ENCODE peak calls at places on chromosomes 3 and 15, in four cellular contexts. B is activated T-helper 1 cell treated with Interleukin-2 at 50 U/mL for 16 hours; E is neuronal stem cell; L is activated CD8-positive, alpha-beta T cell treated with anti-CD3 and anti-CD28 coated beads, Interleukin-2, amount 10 ng/mL, durations not matched to agents 7 days and 5 days. O is an unnamed sample.

GRCh38 chr3:130345487-130346079 is at the start of gene COL6A5:
- DNase-seq in B (no peak), E (peak), L (no peak), O (no peak)

GRCh38 chr15:52021128-52021671 is 2.2 kb downstream of the MAPK6 start:
- DNase-seq in B (peak), E (no peak), L (peak), O (peak)

GRCh38 chr15:60395276-60396011 is 2.3 kb downstream of the ANXA2 start:
- DNase-seq in B (no peak), E (no peak), L (no peak), O (no peak)

GRCh38 chr3:197421021-197421420 is 122.6 kb upstream of the DLG1 start:
- DNase-seq in B (no peak), E (no peak), L (no peak), O (no peak)

GRCh38 chr3:77906102-77906709 is 866.3 kb downstream of the ROBO2 start:
- DNase-seq in B (no peak), E (no peak), L (no peak), O (no peak)

GRCh38 chr15:86830304-86830703 is 750.6 kb downstream of the AGBL1 start:
- DNase-seq in B (no peak), E (no peak), L (no peak), O (no peak)

GRCh38 chr15:41566121-41566885 is 7.3 kb downstream of the TYRO3 start:
- DNase-seq in B (no peak), E (no peak), L (no peak), O (no peak)

GRCh38 chr15:75321711-75322110 is 14.2 kb upstream of the COMMD4 start:
- DNase-seq in B (no peak), E (no peak), L (no peak), O (no peak)

GRCh38 chr15:64865998-64866520 is 24.3 kb downstream of the PLEKHO2 start:
- DNase-seq in B (no peak), E (no peak), L (no peak), O (no peak)

GRCh38 chr3:71055602-71056001 is 527.9 kb downstream of the FOXP1 start:
- DNase-seq in B (no peak), E (no peak), L (no peak), O (no peak)

GRCh38 chr3:13142552-13143380 is 69.5 kb upstream of the IQSEC1 start:
- DNase-seq in B (no peak), E (no peak), L (no peak), O (no peak)

GRCh38 chr3:190183121-190183520 is 62.4 kb upstream of the P3H2 start:
- DNase-seq in B (no peak), E (peak), L (no peak), O (no peak)

GRCh38 chr3:142211034-142211433 is 14.4 kb downstream of the GK5 start:
- DNase-seq in B (no peak), E (no peak), L (no peak), O (peak)

GRCh38 chr15:77798151-77798550 is 165.4 kb upstream of the LINGO1 start:
- DNase-seq in B (no peak), E (no peak), L (no peak), O (no peak)

GRCh38 chr15:77421370-77421700 is 647 bp downstream of the HMG20A start:
- DNase-seq in B (no peak), E (no peak), L (peak), O (peak)

GRCh38 chr3:39531681-39532080 is 64.2 kb downstream of the MOBP start:
- DNase-seq in B (no peak), E (no peak), L (no peak), O (no peak)

GRCh38 chr3:87167634-87168456 is 59.3 kb upstream of the CHMP2B start:
- DNase-seq in B (no peak), E (peak), L (peak), O (peak)

GRCh38 chr3:160319322-160319721 is 79.7 kb downstream of the IFT80 start:
- DNase-seq in B (no peak), E (no peak), L (no peak), O (no peak)

GRCh38 chr3:123861081-123861836 is 22.9 kb downstream of the MYLK start:
- DNase-seq in B (no peak), E (no peak), L (no peak), O (no peak)

GRCh38 chr3:61774279-61774890 is 213.0 kb downstream of the PTPRG start:
- DNase-seq in B (no peak), E (no peak), L (no peak), O (no peak)

GRCh38 chr15:65392368-65392767 is 14.6 kb upstream of the IGDCC3 start:
- DNase-seq in B (no peak), E (no peak), L (no peak), O (no peak)